ENCODE peak calls at places on chromosome 7, in four cellular contexts. T, F, Y and Q are unnamed samples.

GRCh38 chr7:143487566-143487965 is 9.9 kb downstream of the TAS2R41 start:
- DNase-seq in T (no peak), F (peak; percentile 78), Y (peak; percentile 22), Q (no peak)

GRCh38 chr7:133931053-133931452 is 196.1 kb upstream of the LRGUK start:
- DNase-seq in T (no peak), F (no peak), Y (no peak), Q (no peak)

GRCh38 chr7:28205505-28205904 is 24.9 kb upstream of the JAZF1 start:
- DNase-seq in T (no peak), F (no peak), Y (no peak), Q (no peak)

GRCh38 chr7:76513817-76514799 is 3.8 kb downstream of the UPK3B start:
- DNase-seq in T (no peak), F (no peak), Y (no peak), Q (peak; percentile 2)

GRCh38 chr7:64625114-64626082 is 40.5 kb upstream of the ZNF107 start:
- DNase-seq in T (peak; percentile 6), F (no peak), Y (no peak), Q (peak; percentile 78)

GRCh38 chr7:23022258-23022745 is 8.4 kb upstream of the HYCC1 start:
- DNase-seq in T (no peak), F (peak; percentile 92), Y (no peak), Q (no peak)

GRCh38 chr7:22861576-22861975 is 38.9 kb upstream of the TOMM7 start:
- DNase-seq in T (no peak), F (no peak), Y (no peak), Q (peak; percentile 26)

GRCh38 chr7:131557521-131558385 is 1.3 kb upstream of the PODXL start:
- DNase-seq in T (no peak), F (no peak), Y (no peak), Q (no peak)

GRCh38 chr7:73387221-73387828 is 46.3 kb upstream of the FZD9 start:
- DNase-seq in T (no peak), F (no peak), Y (no peak), Q (no peak)

GRCh38 chr7:55375237-55375636 is 10.1 kb downstream of the LANCL2 start:
- DNase-seq in T (no peak), F (no peak), Y (no peak), Q (no peak)